ENCODE peak calls at places on chromosomes 11 and 22, in four cellular contexts. One of them, this sample, is unnamed.

GRCh38 chr11:86291466-86292262 is 10.4 kb upstream of the HIKESHI start:
- DNase-seq in A549: peak
- DNase-seq in fibroblast of lung: peak
- DNase-seq in fibroblast of mammary gland: peak
- DNase-seq in this sample: peak

GRCh38 chr11:5380740-5381342 is 2.8 kb upstream of the OR51M1 start:
- DNase-seq in A549: peak
- DNase-seq in fibroblast of lung: peak
- DNase-seq in fibroblast of mammary gland: peak
- DNase-seq in this sample: peak

GRCh38 chr22:33841281-33842005 is 78.8 kb downstream of the LARGE1 start:
- DNase-seq in A549: no peak
- DNase-seq in fibroblast of mammary gland: no peak
- DNase-seq in fibroblast of lung: no peak
- DNase-seq in this sample: no peak

GRCh38 chr11:111624602-111625001 is 22.4 kb downstream of the SIK2 start:
- DNase-seq in fibroblast of lung: no peak
- DNase-seq in A549: no peak
- DNase-seq in fibroblast of mammary gland: no peak
- DNase-seq in this sample: peak

GRCh38 chr11:11148598-11148997 is 204.5 kb downstream of the CSNK2A3 start:
- DNase-seq in A549: no peak
- DNase-seq in fibroblast of lung: no peak
- DNase-seq in fibroblast of mammary gland: no peak
- DNase-seq in this sample: no peak

GRCh38 chr22:49803134-49803533 is 24.5 kb downstream of the BRD1 start:
- DNase-seq in A549: no peak
- DNase-seq in fibroblast of lung: no peak
- DNase-seq in fibroblast of mammary gland: peak
- DNase-seq in this sample: no peak

GRCh38 chr22:50059185-50059880 is 1.2 kb upstream of the TTLL8 start:
- DNase-seq in fibroblast of lung: no peak
- DNase-seq in A549: peak
- DNase-seq in fibroblast of mammary gland: peak
- DNase-seq in this sample: no peak

GRCh38 chr11:98964146-98964545 is 56.6 kb upstream of the CNTN5 start:
- DNase-seq in fibroblast of lung: no peak
- DNase-seq in fibroblast of mammary gland: no peak
- DNase-seq in A549: no peak
- DNase-seq in this sample: no peak

GRCh38 chr22:22583030-22583429 is 24.0 kb upstream of the PRAME start:
- DNase-seq in fibroblast of mammary gland: no peak
- DNase-seq in A549: no peak
- DNase-seq in fibroblast of lung: no peak
- DNase-seq in this sample: no peak

GRCh38 chr11:132137981-132138313 is 767.5 kb downstream of the NTM start:
- DNase-seq in fibroblast of lung: no peak
- DNase-seq in fibroblast of mammary gland: no peak
- DNase-seq in A549: no peak
- DNase-seq in this sample: no peak

GRCh38 chr11:132142554-132142953 is 772.1 kb downstream of the NTM start:
- DNase-seq in fibroblast of mammary gland: no peak
- DNase-seq in A549: no peak
- DNase-seq in fibroblast of lung: no peak
- DNase-seq in this sample: no peak

GRCh38 chr11:132139181-132139580 is 768.8 kb downstream of the NTM start:
- DNase-seq in fibroblast of lung: no peak
- DNase-seq in fibroblast of mammary gland: no peak
- DNase-seq in A549: no peak
- DNase-seq in this sample: no peak

GRCh38 chr11:132142102-132142501 is 771.7 kb downstream of the NTM start:
- DNase-seq in fibroblast of lung: no peak
- DNase-seq in A549: no peak
- DNase-seq in fibroblast of mammary gland: no peak
- DNase-seq in this sample: no peak

DNA sequence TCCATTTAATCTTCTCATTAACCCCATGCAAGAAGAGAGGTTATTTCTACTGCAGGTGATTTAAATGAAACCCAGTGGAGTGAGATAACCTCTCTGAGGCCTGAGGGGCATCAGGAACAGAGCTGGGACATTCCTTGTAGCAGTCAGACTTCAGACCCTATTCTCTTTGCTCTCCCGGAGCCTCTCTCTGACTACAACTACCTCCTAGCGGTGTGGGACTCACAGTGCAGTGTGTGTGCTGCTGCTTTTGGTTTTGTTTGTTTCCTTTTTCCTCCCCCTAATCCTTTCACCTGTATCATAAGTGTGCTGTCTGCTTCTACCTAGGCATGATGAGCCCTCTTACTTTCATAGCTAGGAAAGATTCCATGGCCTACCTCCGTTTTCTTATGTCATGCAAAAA is 769.6 kb downstream of the NTM start:
- DNase-seq in fibroblast of lung: no peak
- DNase-seq in A549: no peak
- DNase-seq in fibroblast of mammary gland: no peak
- DNase-seq in this sample: no peak
- TF ChIP-seq CTCF in fibroblast of lung: no peak
- TF ChIP-seq CTCF in A549: no peak
- TF ChIP-seq CTCF in fibroblast of mammary gland: no peak
- TF ChIP-seq CTCF in this sample: peak

DNA sequence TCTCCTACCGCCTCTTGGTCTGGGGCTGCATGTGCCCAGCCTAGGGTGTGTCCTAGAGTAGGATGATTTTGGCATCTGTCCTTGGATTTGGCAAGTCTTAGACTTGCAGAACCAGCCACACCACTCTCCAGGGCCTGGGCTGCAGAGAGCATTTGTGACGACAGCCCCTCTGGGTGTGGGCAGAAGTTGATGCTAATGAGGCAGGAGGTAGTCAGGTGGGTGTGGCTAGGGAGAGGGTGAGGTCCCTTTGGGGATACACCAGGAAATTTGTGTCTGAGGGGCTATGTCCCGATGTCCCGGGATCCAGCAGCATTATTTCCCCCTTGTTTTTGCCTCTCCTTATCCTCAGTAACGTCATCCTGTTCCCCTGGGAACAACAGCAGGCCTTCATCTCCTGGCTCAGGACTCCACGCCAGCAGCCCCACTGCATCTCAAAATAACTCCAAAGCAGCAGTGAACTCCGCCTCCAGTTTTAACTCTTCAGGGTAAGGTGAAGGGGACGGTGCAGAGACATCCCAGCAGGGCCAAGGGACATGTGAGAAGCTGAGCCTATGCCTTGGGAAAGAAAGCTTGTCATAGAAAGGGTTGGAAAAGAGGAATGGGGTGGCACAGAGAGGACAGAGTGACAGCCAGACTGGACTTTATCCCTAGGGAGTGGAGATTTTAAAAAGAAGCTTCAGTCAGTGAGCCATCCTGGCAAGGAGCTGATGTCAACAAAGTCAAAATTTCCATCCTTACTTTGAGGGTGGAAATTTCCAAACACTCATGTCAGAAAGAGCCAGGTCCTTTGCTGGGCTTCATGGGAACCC is 8.0 kb upstream of the TLCD5 start:
- DNase-seq in A549: no peak
- DNase-seq in fibroblast of lung: no peak
- DNase-seq in fibroblast of mammary gland: peak
- DNase-seq in this sample: peak
- TF ChIP-seq CTCF in A549: no peak
- TF ChIP-seq CTCF in fibroblast of lung: no peak
- TF ChIP-seq CTCF in fibroblast of mammary gland: no peak
- TF ChIP-seq CTCF in this sample: no peak

DNA sequence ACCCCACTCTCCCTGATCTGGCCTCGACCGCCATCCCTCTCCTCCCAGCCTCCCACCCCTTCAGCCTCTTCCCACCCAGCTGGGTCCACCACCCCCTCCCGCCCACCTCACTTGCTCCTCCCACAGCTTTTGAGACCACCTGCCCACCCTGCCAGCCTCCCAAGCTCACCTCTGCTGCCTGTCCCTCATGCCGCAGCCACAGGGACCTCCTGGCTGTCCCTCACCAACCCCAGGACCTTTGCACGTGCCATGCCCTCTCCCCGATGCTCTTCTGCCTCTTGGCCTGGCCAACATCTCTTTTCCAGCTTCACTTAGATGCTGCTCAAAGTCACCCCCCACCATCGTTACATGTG is 6.5 kb downstream of the PNPLA5 start:
- DNase-seq in fibroblast of lung: no peak
- DNase-seq in fibroblast of mammary gland: no peak
- DNase-seq in A549: no peak
- DNase-seq in this sample: no peak
- TF ChIP-seq CTCF in fibroblast of lung: no peak
- TF ChIP-seq CTCF in fibroblast of mammary gland: no peak
- TF ChIP-seq CTCF in A549: peak
- TF ChIP-seq CTCF in this sample: peak

GRCh38 chr22:24115247-24116207 is 65.8 kb upstream of the SUSD2 start:
- DNase-seq in fibroblast of mammary gland: no peak
- DNase-seq in A549: no peak
- DNase-seq in fibroblast of lung: no peak
- DNase-seq in this sample: no peak
- TF ChIP-seq CTCF in fibroblast of mammary gland: no peak
- TF ChIP-seq CTCF in A549: no peak
- TF ChIP-seq CTCF in fibroblast of lung: no peak
- TF ChIP-seq CTCF in this sample: no peak

This sample was measured in PC-9.